ENCODE peak calls at places on chromosomes 13 and 19, in four cellular contexts. K is A549, U is HepG2, X is GM12878. A is an unnamed sample.
A peak's percentile ranks its signal among the peaks of the same experiment; 100 is the strongest.

GRCh38 chr19:16612631-16613030 is 15.4 kb downstream of the MED26 start:
- DNase-seq in K (no peak), U (no peak), X (no peak), A (no peak)

GRCh38 chr13:73421310-73421912 is 362.6 kb downstream of the KLF5 start:
- DNase-seq in K (no peak), U (no peak), X (no peak), A (no peak)

GRCh38 chr19:16268676-16269319 is 55.8 kb upstream of the KLF2 start:
- DNase-seq in K (no peak), U (no peak), X (no peak), A (no peak)

GRCh38 chr13:62653371-62653770 is 1237.7 kb upstream of the PCDH20 start:
- DNase-seq in K (no peak), U (no peak), X (no peak), A (no peak)

GRCh38 chr13:43686557-43686956 is 100.2 kb downstream of the ENOX1 start:
- DNase-seq in K (peak; percentile 5), U (peak; percentile 2), X (no peak), A (peak; percentile 1)

GRCh38 chr13:73833331-73834070 is 300.7 kb downstream of the KLF12 start:
- DNase-seq in K (no peak), U (no peak), X (no peak), A (no peak)

GRCh38 chr19:29672319-29672932 is 7.2 kb downstream of the PLEKHF1 start:
- DNase-seq in K (no peak), U (no peak), X (no peak), A (no peak)

GRCh38 chr19:14405380-14405757 is 13.8 kb downstream of the DDX39A start:
- DNase-seq in K (no peak), U (no peak), X (no peak), A (no peak)

GRCh38 chr13:27663947-27664346 is 42.3 kb downstream of the POLR1D start:
- DNase-seq in K (no peak), U (no peak), X (no peak), A (no peak)

GRCh38 chr13:109859898-109860297 is 73.5 kb upstream of the IRS2 start:
- DNase-seq in K (no peak), U (no peak), X (no peak), A (no peak)

GRCh38 chr19:46250057-46250456 is 20.5 kb downstream of the IGFL1 start:
- DNase-seq in K (no peak), U (no peak), X (no peak), A (no peak)

GRCh38 chr19:49475995-49476880 is 2.2 kb downstream of the FLT3LG start:
- DNase-seq in K (peak; percentile 82), U (no peak), X (no peak), A (peak; percentile 74)

GRCh38 chr19:4983346-4984105 is 14.6 kb downstream of the KDM4B start:
- DNase-seq in K (no peak), U (no peak), X (no peak), A (no peak)
- H3K4me1 ChIP-seq in K (peaks cover 1% of the 10 kb centered on the region), U (no peaks in the 10 kb centered on the region), X (peaks cover 3% of the 10 kb centered on the region), A (peaks cover 13% of the 10 kb centered on the region)

GRCh38 chr13:101988140-101988539 is 413.7 kb downstream of the FGF14 start:
- DNase-seq in K (no peak), U (no peak), X (no peak), A (no peak)
- TF ChIP-seq PBX3 in K (no peak), U (no peak), X (no peak), A (no peak)

GRCh38 chr19:13102416-13102665 is 317 bp downstream of the LYL1 start:
- DNase-seq in K (no peak), U (no peak), X (no peak), A (no peak)
- H3K4me1 ChIP-seq in K (no peaks in the 10 kb centered on the region), U (peaks cover 20% of the 10 kb centered on the region), X (peaks cover 50% of the 10 kb centered on the region), A (no peaks in the 10 kb centered on the region)

GRCh38 chr19:3360494-3361383 is 5.6 kb upstream of the NFIC start:
- DNase-seq in K (no peak), U (no peak), X (no peak), A (peak; percentile 83)
- TF ChIP-seq PBX3 in K (no peak), U (no peak), X (no peak), A (no peak)

GRCh38 chr13:50358221-50358620 is 343.0 kb downstream of the KCNRG start:
- DNase-seq in K (no peak), U (no peak), X (no peak), A (peak; percentile 8)

GRCh38 chr13:50355797-50356196 is 340.6 kb downstream of the KCNRG start:
- DNase-seq in K (no peak), U (no peak), X (peak; percentile 9), A (no peak)

GRCh38 chr13:50358715-50359367 is 343.6 kb downstream of the KCNRG start:
- DNase-seq in K (no peak), U (no peak), X (no peak), A (no peak)

GRCh38 chr13:50357136-50357535 is 341.9 kb downstream of the KCNRG start:
- DNase-seq in K (no peak), U (no peak), X (no peak), A (no peak)

DNA sequence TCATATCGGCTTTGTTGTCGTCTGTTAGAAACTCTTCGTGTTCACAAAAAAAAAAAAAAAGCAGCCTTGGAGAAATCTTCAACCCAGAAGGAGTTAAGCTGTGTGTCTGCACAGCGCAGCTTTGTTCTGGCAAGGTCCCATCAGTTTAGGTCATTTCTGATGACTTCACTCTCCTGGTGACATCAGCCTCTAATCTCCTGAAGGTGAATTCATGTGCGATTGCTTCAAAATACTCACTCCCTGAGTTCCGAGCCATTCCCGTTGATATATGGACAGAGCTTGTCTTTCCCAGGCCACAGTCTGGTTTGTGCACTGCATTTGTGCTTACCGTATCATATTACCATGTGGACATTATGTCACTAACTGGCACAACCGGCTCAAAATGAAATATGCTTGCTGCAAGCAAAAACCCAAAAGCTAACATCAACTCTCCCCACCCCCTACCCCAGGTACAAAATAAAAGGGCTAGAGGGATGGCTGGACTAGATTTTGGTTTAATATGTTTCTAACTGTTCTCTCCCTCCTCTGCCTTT is 342.4 kb downstream of the KCNRG start:
- DNase-seq in K (no peak), U (no peak), X (no peak), A (no peak)
- H3K4me1 ChIP-seq in K (peaks cover 3% of the 10 kb centered on the region), U (peaks cover 20% of the 10 kb centered on the region), X (peaks cover 8% of the 10 kb centered on the region), A (peaks cover 8% of the 10 kb centered on the region)